ENCODE peak calls at places on chromosome 22, in six cellular contexts. B is fibroblast of pulmonary artery, X is glutamatergic neuron, A is NB4, O is iris pigment epithelial cell, R is NCI-H1092. N is an unnamed sample.

GRCh38 chr22:45866398-45867117 is 110.4 kb downstream of the WNT7B start:
- DNase-seq in B (no peak), X (no peak), A (no peak), O (no peak), R (no peak), N (no peak)

GRCh38 chr22:32050678-32051515 is 7.8 kb downstream of the SLC5A1 start:
- DNase-seq in B (peak; percentile 83), X (no peak), A (peak; percentile 93), O (peak; percentile 96), R (no peak), N (no peak)

GRCh38 chr22:19080853-19081252 is 41.4 kb downstream of the DGCR2 start:
- DNase-seq in B (no peak), X (no peak), A (no peak), O (no peak), R (no peak), N (no peak)

GRCh38 chr22:47102648-47103047 is 340.2 kb downstream of the TBC1D22A start:
- DNase-seq in B (no peak), X (no peak), A (no peak), O (no peak), R (no peak), N (no peak)

GRCh38 chr22:47738472-47739013 is 976.1 kb downstream of the TBC1D22A start:
- DNase-seq in B (no peak), X (no peak), A (no peak), O (no peak), R (no peak), N (no peak)

GRCh38 chr22:36331306-36331911 is 56.4 kb downstream of the MYH9 start:
- DNase-seq in B (peak; percentile 96), X (no peak), A (peak; percentile 94), O (peak; percentile 95), R (no peak), N (peak; percentile 42)

GRCh38 chr22:39522567-39523300 is 2.4 kb downstream of the ATF4 start:
- DNase-seq in B (peak; percentile 71), X (no peak), A (no peak), O (peak; percentile 68), R (peak; percentile 64), N (peak; percentile 65)

GRCh38 chr22:31715157-31715778 is 34.7 kb downstream of the PRR14L start:
- DNase-seq in B (peak; percentile 56), X (no peak), A (no peak), O (no peak), R (no peak), N (no peak)

N was measured in erythroblast.